ENCODE peak calls at places on chromosome 2, in six cellular contexts. V is aorta; M is substantia nigra; E is activated CD4-positive, alpha-beta T cell treated with anti-CD3 and anti-CD28 coated beads, Interleukin-2, amount 10 ng/mL, durations not matched to agents 7 days and 5 days; N is stimulated activated CD4-positive, alpha-beta T cell treated with anti-CD3 and anti-CD28 coated beads, Interleukin-15, amount 100 ng/mL, for 24 hours; Y is GM23248. U is an unnamed sample.

GRCh38 chr2:59694176-59694575 is 859.3 kb downstream of the BCL11A start:
- DNase-seq in V (no peak), M (no peak), E (no peak), N (no peak), Y (no peak), U (no peak)

GRCh38 chr2:11622611-11623010 is 47.4 kb downstream of the NTSR2 start:
- DNase-seq in V (no peak), M (no peak), E (no peak), N (no peak), Y (no peak), U (no peak)

GRCh38 chr2:107255744-107256143 is 369.8 kb upstream of the ST6GAL2 start:
- DNase-seq in V (no peak), M (no peak), E (no peak), N (no peak), Y (no peak), U (no peak)

GRCh38 chr2:71389379-71390072 is 57.9 kb downstream of the ZNF638 start:
- DNase-seq in V (no peak), M (peak), E (no peak), N (no peak), Y (no peak), U (no peak)

GRCh38 chr2:6949009-6949351 is 31.8 kb downstream of the RNF144A start:
- DNase-seq in V (no peak), M (no peak), E (no peak), N (no peak), Y (peak), U (no peak)

GRCh38 chr2:54586062-54586982 is 130.2 kb downstream of the SPTBN1 start:
- DNase-seq in V (no peak), M (no peak), E (no peak), N (no peak), Y (peak), U (no peak)

GRCh38 chr2:102664439-102665042 is 45.2 kb downstream of the SLC9A2 start:
- DNase-seq in V (no peak), M (no peak), E (peak), N (peak), Y (peak), U (no peak)

GRCh38 chr2:133054297-133054696 is 384.3 kb upstream of the LYPD1 start:
- DNase-seq in V (no peak), M (no peak), E (no peak), N (no peak), Y (peak), U (no peak)

GRCh38 chr2:52465267-52465666 is 1302.3 kb upstream of the CHAC2 start:
- DNase-seq in V (no peak), M (no peak), E (no peak), N (no peak), Y (no peak), U (no peak)

GRCh38 chr2:68907923-68908253 is 36.7 kb upstream of the BMP10 start:
- DNase-seq in V (no peak), M (no peak), E (no peak), N (peak), Y (no peak), U (no peak)

U was measured in amygdala.